ENCODE peak calls at places on chromosomes 2 and 18, in four cellular contexts. B is A549, M is K562, A is HepG2. E is an unnamed sample. For H3K4me1, the result is how much of the 10 kb centered on the place peaks cover.

GRCh38 chr2:73081181-73081671 is 9.7 kb upstream of the SFXN5 start:
- DNase-seq in B (no peak), M (peak), A (no peak), E (no peak)

GRCh38 chr2:241857041-241857541 is 1.6 kb downstream of the PDCD1 start:
- DNase-seq in B (no peak), M (no peak), A (no peak), E (no peak)

GRCh38 chr18:46310258-46310657 is 206.1 kb downstream of the HAUS1 start:
- DNase-seq in B (no peak), M (no peak), A (no peak), E (no peak)

GRCh38 chr2:165469417-165469816 is at the start of gene CSRNP3:
- DNase-seq in B (peak), M (no peak), A (peak), E (no peak)

GRCh38 chr18:59453468-59453961 is 94.5 kb upstream of the LMAN1 start:
- DNase-seq in B (no peak), M (no peak), A (peak), E (no peak)

GRCh38 chr18:4181882-4182568 is 273.1 kb downstream of the DLGAP1 start:
- DNase-seq in B (no peak), M (no peak), A (peak), E (no peak)

GRCh38 chr2:234031207-234031606 is 19.3 kb upstream of the SPP2 start:
- DNase-seq in B (no peak), M (no peak), A (no peak), E (no peak)

GRCh38 chr2:197161738-197162137 is 148.8 kb downstream of the ANKRD44 start:
- DNase-seq in B (no peak), M (no peak), A (no peak), E (no peak)

GRCh38 chr2:27494284-27494943 is 586 bp downstream of the FNDC4 start:
- DNase-seq in B (no peak), M (peak), A (peak), E (peak)

GRCh38 chr2:88190808-88191721 is 20.9 kb downstream of the THNSL2 start:
- DNase-seq in B (peak), M (peak), A (peak), E (no peak)

GRCh38 chr2:40158781-40159180 is 293.1 kb downstream of the SLC8A1 start:
- DNase-seq in B (no peak), M (no peak), A (no peak), E (no peak)

GRCh38 chr2:29309090-29310054 is 194.2 kb downstream of the CLIP4 start:
- DNase-seq in B (peak), M (peak), A (peak), E (no peak)

GRCh38 chr18:79974025-79974424 is 9.6 kb downstream of the HSBP1L1 start:
- DNase-seq in B (no peak), M (no peak), A (no peak), E (no peak)

GRCh38 chr2:43224131-43224570 is 2.3 kb downstream of the ZFP36L2 start:
- DNase-seq in B (no peak), M (no peak), A (peak), E (no peak)

GRCh38 chr2:239152916-239153305 is 247.9 kb downstream of the HDAC4 start:
- DNase-seq in B (no peak), M (no peak), A (no peak), E (no peak)

GRCh38 chr2:190961918-190962487 is 52.0 kb downstream of the STAT1 start:
- DNase-seq in B (no peak), M (no peak), A (no peak), E (no peak)

GRCh38 chr2:203909192-203909945 is 27.2 kb upstream of the ICOS start:
- DNase-seq in B (peak), M (no peak), A (peak), E (peak)

GRCh38 chr18:2513616-2514015 is 57.7 kb downstream of the METTL4 start:
- DNase-seq in B (no peak), M (no peak), A (no peak), E (no peak)

GRCh38 chr18:61398961-61399632 is 65.9 kb downstream of the CDH20 start:
- DNase-seq in B (no peak), M (no peak), A (no peak), E (no peak)

GRCh38 chr18:61397222-61397621 is 64.0 kb downstream of the CDH20 start:
- DNase-seq in B (no peak), M (no peak), A (no peak), E (no peak)

GRCh38 chr18:61400016-61400630 is 66.9 kb downstream of the CDH20 start:
- DNase-seq in B (no peak), M (no peak), A (no peak), E (no peak)

GRCh38 chr18:61402761-61403160 is 69.5 kb downstream of the CDH20 start:
- DNase-seq in B (no peak), M (no peak), A (no peak), E (no peak)

DNA sequence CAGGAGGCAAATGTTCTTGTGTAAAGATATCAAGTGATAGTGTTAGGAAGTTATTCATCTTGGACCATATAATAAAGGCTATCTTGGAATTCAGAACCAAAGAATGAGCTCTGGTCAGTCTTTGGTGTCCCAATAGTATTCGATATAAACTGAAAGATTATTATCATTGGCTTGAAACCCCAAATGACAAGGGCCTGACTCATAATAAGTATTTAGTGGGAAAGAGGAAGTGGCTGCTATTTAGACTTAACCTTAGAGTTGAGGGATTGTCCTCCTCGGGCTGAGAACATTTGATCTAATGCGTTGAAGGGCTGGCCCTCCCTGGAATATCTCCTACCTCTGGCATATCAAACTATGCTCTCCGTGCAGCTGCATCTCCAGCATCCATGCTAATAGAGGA is 67.5 kb downstream of the CDH20 start:
- DNase-seq in B (no peak), M (no peak), A (no peak), E (no peak)
- H3K4me1 ChIP-seq in B (under half), M (under half), A (under half), E (under half)

GRCh38 chr2:66815886-66816285 is 381.0 kb downstream of the MEIS1 start:
- DNase-seq in B (no peak), M (no peak), A (no peak), E (no peak)

GRCh38 chr2:66813525-66813924 is 378.6 kb downstream of the MEIS1 start:
- DNase-seq in B (no peak), M (no peak), A (no peak), E (no peak)

GRCh38 chr2:66813976-66814375 is 379.1 kb downstream of the MEIS1 start:
- DNase-seq in B (no peak), M (no peak), A (no peak), E (no peak)

DNA sequence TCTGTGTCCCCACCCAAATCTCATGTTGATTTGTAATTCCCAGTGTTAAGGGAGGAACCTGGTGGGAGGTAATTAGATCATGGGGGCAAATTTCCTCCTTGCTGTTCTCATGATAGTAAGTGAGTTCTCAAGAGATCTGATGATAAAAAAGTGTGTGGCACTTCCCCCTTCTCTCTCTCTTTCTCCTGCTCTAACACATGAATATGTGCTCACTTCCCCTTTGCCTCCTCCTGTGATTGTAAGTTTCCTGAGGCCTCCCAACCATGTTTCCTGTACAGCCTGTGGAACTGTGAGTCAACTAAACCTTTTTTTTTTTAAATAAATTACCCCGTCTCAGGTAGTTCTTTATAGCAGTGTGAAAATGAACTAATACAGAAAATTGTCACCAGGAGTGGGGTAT is 380.0 kb downstream of the MEIS1 start:
- DNase-seq in B (no peak), M (no peak), A (no peak), E (no peak)
- TF ChIP-seq PHF8 in B (no peak), M (no peak), A (no peak), E (no peak)

GRCh38 chr2:85439111-85439477 is 20.6 kb downstream of the SH2D6 start:
- DNase-seq in B (no peak), M (no peak), A (no peak), E (no peak)
- H3K4me1 ChIP-seq in B (under half), M (under half), A (under half), E (under half)

GRCh38 chr2:63613391-63613901 is 24.7 kb downstream of the MDH1 start:
- DNase-seq in B (no peak), M (no peak), A (no peak), E (no peak)
- TF ChIP-seq PHF8 in B (no peak), M (no peak), A (no peak), E (no peak)

GRCh38 chr2:45816273-45816672 is 164.8 kb downstream of the PRKCE start:
- DNase-seq in B (no peak), M (no peak), A (no peak), E (no peak)
- H3K4me1 ChIP-seq in B (under half), M (under half), A (under half), E (under half)

GRCh38 chr18:28189400-28190239 is 12.7 kb upstream of the CDH2 start:
- DNase-seq in B (no peak), M (peak), A (peak), E (no peak)
- TF ChIP-seq PHF8 in B (no peak), M (no peak), A (no peak), E (no peak)

DNA sequence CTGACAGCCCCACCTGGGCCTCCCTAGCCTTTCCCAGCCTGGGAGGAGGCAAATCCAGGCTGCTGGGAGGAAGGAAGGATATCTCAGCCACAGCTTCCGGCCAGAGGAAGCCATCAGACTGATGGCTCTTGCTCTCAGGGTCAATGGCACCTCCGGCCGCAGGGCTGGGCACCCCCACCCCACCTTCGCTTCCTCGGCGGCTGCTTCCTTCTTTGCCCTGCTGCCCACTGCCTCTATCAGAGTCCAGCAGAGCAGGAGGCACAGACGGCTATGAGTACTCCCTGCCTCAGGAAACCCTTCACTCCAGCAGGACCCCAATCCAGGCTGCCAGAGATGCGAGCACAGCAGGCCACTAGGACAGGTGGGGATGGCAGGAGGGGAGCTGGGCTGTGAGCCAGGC is 3.3 kb downstream of the SEMA4C start:
- DNase-seq in B (no peak), M (no peak), A (no peak), E (no peak)
- H3K4me1 ChIP-seq in B (under half), M (half or more), A (under half), E (under half)

DNA sequence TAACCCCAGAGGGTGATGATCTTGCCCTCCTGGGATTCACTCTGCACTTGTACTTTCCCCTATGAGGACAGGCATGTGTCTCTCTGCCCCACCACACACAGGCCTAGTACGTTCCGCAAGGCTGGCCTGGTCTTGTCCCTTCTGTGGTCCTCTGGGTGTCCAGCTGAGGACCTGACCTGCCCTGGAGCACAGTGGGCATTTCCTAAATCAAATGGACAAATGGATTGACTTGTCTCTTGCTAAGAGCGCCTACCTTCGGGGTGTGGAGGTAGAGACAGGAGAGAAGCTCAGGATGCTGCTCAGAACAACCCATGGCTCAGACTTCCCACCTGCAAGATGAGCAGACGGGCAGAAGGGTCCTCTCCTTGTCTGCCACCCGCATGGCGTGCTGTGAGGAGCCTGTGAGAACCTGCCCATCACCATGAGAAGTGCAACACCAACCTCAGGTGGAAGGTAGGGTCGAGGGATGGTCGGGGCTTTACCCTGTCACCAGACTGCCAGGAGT is 133.6 kb downstream of the MYCN start:
- DNase-seq in B (no peak), M (no peak), A (no peak), E (no peak)
- TF ChIP-seq PHF8 in B (no peak), M (no peak), A (no peak), E (no peak)

GRCh38 chr2:176827269-176827668 is 385.3 kb upstream of the HNRNPA3 start:
- DNase-seq in B (no peak), M (no peak), A (no peak), E (no peak)

GRCh38 chr2:176832086-176832485 is 380.5 kb upstream of the HNRNPA3 start:
- DNase-seq in B (no peak), M (no peak), A (no peak), E (no peak)

GRCh38 chr2:176826356-176826755 is 386.2 kb upstream of the HNRNPA3 start:
- DNase-seq in B (no peak), M (no peak), A (no peak), E (no peak)

GRCh38 chr2:176830362-176830761 is 382.2 kb upstream of the HNRNPA3 start:
- DNase-seq in B (no peak), M (no peak), A (peak), E (no peak)
- H3K4me1 ChIP-seq in B (under half), M (under half), A (under half), E (under half)